ENCODE peak calls at places on chromosomes 11 and 22, in six cellular contexts. Q is SJSA1, W is HepG2, D is ascending aorta, L is esophagus squamous epithelium, S is tibial nerve. N is an unnamed sample.

GRCh38 chr22:25360411-25360810 is 141.0 kb downstream of the CRYBB2 start:
- DNase-seq in S (no peak), W (no peak), L (no peak), Q (no peak), D (no peak), N (no peak)

GRCh38 chr11:70525466-70525865 is 127.1 kb downstream of the CTTN start:
- DNase-seq in W (no peak), S (no peak), D (no peak), Q (no peak), L (no peak), N (no peak)

GRCh38 chr11:117143871-117144476 is at the start of gene PAFAH1B2:
- DNase-seq in Q (peak; percentile 87), S (peak; percentile 92), D (peak; percentile 81), W (peak; percentile 88), L (peak; percentile 70), N (peak; percentile 83)

GRCh38 chr22:42439821-42440674 is 7.8 kb upstream of the NFAM1 start:
- DNase-seq in W (no peak), Q (peak; percentile 15), S (peak; percentile 40), L (no peak), D (no peak), N (no peak)

GRCh38 chr11:79423736-79424135 is 17.1 kb downstream of the TENM4 start:
- DNase-seq in S (no peak), W (no peak), Q (no peak), D (no peak), L (no peak), N (no peak)

GRCh38 chr22:29883045-29883830 is at the start of gene MTMR3:
- DNase-seq in S (peak; percentile 94), L (peak; percentile 36), Q (peak; percentile 94), W (peak; percentile 73), D (peak; percentile 76), N (peak; percentile 71)

GRCh38 chr11:2382129-2382517 is 5.0 kb downstream of the CD81 start:
- DNase-seq in S (no peak), W (no peak), Q (no peak), D (no peak), L (no peak), N (no peak)

GRCh38 chr11:118842369-118842768 is 41.3 kb upstream of the CXCR5 start:
- DNase-seq in L (no peak), Q (no peak), S (no peak), W (no peak), D (no peak), N (no peak)

GRCh38 chr11:85589373-85589772 is 37.8 kb downstream of the DLG2 start:
- DNase-seq in W (no peak), S (no peak), D (no peak), Q (no peak), L (no peak), N (no peak)

GRCh38 chr11:2096001-2096918 is 42.9 kb downstream of the IGF2 start:
- DNase-seq in W (no peak), L (no peak), D (no peak), Q (peak; percentile 79), S (no peak), N (no peak)

GRCh38 chr11:116833816-116834534 is 3.4 kb downstream of the APOA1 start:
- DNase-seq in S (no peak), D (no peak), W (peak; percentile 53), Q (no peak), L (no peak), N (no peak)

GRCh38 chr11:12863605-12864121 is 145.5 kb upstream of the RASSF10 start:
- DNase-seq in W (no peak), S (no peak), Q (no peak), L (no peak), D (no peak), N (no peak)

GRCh38 chr22:39317084-39317755 is 2.2 kb downstream of the RPL3 start:
- DNase-seq in Q (peak; percentile 44), W (no peak), S (no peak), D (no peak), L (no peak), N (no peak)
- H3K4me3 ChIP-seq in Q (peak overlapping the region; percentile 56), W (peak overlapping the region; percentile 87), S (no peak overlapping the region), D (no peak overlapping the region), L (peak overlapping the region; percentile 54), N (no peak overlapping the region)

DNA sequence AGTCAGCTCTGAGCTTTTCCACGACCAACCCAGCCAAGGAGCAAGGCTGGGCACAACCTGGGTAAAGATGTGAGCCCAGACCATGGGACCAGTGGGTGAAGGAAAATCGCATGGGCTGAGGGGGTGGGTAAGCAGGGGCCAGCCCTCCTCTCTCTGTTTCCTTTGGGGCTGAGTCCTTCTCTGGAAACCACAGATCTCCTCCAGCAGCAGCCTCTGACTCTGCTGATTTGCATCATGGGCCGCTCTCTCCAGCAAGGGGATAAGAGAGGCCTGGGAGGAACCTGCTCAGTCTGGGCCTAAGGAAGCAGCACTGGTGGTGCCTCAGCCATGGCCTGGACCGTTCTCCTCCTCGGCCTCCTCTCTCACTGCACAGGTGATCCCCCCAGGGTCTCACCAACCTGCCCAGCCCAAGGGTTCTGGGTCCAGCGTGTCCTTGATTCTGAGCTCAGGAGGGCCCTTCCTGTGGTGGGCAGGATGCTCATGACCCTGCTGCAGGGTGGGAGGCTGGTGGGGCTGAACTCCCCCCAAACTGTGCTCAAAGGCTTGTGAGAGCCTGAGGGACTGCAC is 67.8 kb downstream of the GGTLC2 start:
- DNase-seq in L (no peak), Q (no peak), S (no peak), D (no peak), W (no peak), N (no peak)
- H3K27me3 ChIP-seq in L (peaks cover 16% of the 10 kb centered on the region), Q (no peaks in the 10 kb centered on the region), S (no peaks in the 10 kb centered on the region), D (no peaks in the 10 kb centered on the region), W (no peaks in the 10 kb centered on the region), N (no peaks in the 10 kb centered on the region)

GRCh38 chr11:20368441-20368840 is 4.9 kb downstream of the HTATIP2 start:
- DNase-seq in S (no peak), W (no peak), Q (no peak), L (no peak), D (no peak), N (no peak)
- H3K27ac ChIP-seq in S (peak overlapping the region; percentile 84), W (no peak overlapping the region), Q (peak overlapping the region; percentile 68), L (peak overlapping the region; percentile 84), D (no peak overlapping the region), N (no peak overlapping the region)

GRCh38 chr22:38751422-38752346 is 4.1 kb downstream of the SUN2 start:
- DNase-seq in W (no peak), Q (no peak), L (peak; percentile 41), D (no peak), S (no peak), N (no peak)

GRCh38 chr22:38754247-38755154 is 1.3 kb downstream of the SUN2 start:
- DNase-seq in W (peak; percentile 67), S (peak; percentile 74), Q (peak; percentile 36), D (peak; percentile 78), L (peak; percentile 20), N (peak; percentile 71)

GRCh38 chr22:38755911-38756532 is at the start of gene SUN2:
- DNase-seq in D (peak; percentile 86), Q (peak; percentile 67), W (peak; percentile 69), S (peak; percentile 89), L (peak; percentile 38), N (peak; percentile 83)

GRCh38 chr22:38755155-38755910 is 465 bp downstream of the SUN2 start:
- DNase-seq in S (peak; percentile 85), L (peak; percentile 37), D (peak; percentile 89), W (peak; percentile 80), Q (peak; percentile 86), N (peak; percentile 88)

DNA sequence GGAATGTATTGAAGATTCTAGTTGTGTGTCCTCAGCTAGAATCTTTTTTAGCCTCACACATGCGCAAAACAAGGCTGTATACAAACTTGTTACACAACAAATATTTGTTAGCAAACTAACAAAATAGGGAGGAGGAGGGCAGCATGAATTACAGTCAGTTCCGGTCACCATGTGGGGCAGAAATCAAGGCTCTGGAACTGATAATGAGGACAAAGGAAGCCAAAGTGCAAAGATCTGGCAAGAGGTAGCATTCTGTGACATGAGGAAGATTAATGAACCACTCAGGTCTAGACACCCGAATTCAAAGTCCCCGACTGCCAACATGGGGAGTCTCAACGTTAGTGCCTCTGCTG is 1.9 kb downstream of the SUN2 start:
- DNase-seq in S (no peak), W (peak; percentile 88), Q (no peak), D (no peak), L (no peak), N (no peak)
- H3K4me3 ChIP-seq in S (peak overlapping the region; percentile 65), W (peak overlapping the region; percentile 92), Q (peak overlapping the region; percentile 95), D (peak overlapping the region; percentile 72), L (peak overlapping the region; percentile 83), N (peak overlapping the region; percentile 90)

GRCh38 chr11:7686761-7687160 is 13.5 kb upstream of the CYB5R2 start:
- DNase-seq in L (no peak), S (no peak), W (no peak), D (no peak), Q (no peak), N (no peak)

GRCh38 chr11:7687386-7687785 is 14.1 kb upstream of the CYB5R2 start:
- DNase-seq in D (no peak), S (no peak), Q (no peak), L (no peak), W (no peak), N (no peak)

GRCh38 chr11:7690648-7691047 is 15.6 kb downstream of the OVCH2 start:
- DNase-seq in Q (no peak), S (no peak), L (no peak), D (no peak), W (no peak), N (no peak)

GRCh38 chr11:7689239-7689638 is 15.9 kb upstream of the CYB5R2 start:
- DNase-seq in L (no peak), W (no peak), S (no peak), Q (no peak), D (no peak), N (no peak)

GRCh38 chr11:7688238-7688826 is 15.0 kb upstream of the CYB5R2 start:
- DNase-seq in W (peak; percentile 16), S (no peak), L (no peak), D (no peak), Q (no peak), N (no peak)
- H3K27me3 ChIP-seq in W (no peaks in the 10 kb centered on the region), S (no peaks in the 10 kb centered on the region), L (peaks cover 12% of the 10 kb centered on the region), D (no peaks in the 10 kb centered on the region), Q (no peaks in the 10 kb centered on the region), N (no peaks in the 10 kb centered on the region)

DNA sequence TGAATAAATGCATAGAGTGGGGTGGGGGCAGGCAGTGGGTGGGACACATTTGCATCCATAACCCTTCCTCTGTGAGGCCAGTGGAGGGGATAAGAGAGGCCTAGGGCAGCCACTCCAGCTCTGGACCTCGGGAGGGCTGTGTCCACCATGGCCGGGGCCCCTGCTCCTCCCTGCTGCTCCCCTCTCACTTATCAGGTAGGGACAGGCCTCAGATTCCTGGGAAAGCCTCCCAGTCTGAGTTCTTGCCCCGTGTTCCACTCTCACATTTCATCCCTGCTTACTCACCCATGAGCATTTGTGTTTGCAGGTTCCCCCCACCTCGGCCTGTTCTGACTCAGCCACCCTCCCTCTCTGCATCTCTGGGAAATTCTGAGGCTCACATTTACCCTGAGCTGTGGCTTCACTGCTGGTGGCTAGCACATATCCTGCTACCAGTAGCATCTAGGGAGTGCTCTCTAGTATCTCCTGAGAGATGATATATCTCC is 128.7 kb upstream of the TOP3B start:
- DNase-seq in W (no peak), Q (peak; percentile 28), D (no peak), L (no peak), S (no peak), N (no peak)
- H3K27ac ChIP-seq in W (no peak overlapping the region), Q (peak overlapping the region; percentile 1), D (no peak overlapping the region), L (no peak overlapping the region), S (no peak overlapping the region), N (no peak overlapping the region)

DNA sequence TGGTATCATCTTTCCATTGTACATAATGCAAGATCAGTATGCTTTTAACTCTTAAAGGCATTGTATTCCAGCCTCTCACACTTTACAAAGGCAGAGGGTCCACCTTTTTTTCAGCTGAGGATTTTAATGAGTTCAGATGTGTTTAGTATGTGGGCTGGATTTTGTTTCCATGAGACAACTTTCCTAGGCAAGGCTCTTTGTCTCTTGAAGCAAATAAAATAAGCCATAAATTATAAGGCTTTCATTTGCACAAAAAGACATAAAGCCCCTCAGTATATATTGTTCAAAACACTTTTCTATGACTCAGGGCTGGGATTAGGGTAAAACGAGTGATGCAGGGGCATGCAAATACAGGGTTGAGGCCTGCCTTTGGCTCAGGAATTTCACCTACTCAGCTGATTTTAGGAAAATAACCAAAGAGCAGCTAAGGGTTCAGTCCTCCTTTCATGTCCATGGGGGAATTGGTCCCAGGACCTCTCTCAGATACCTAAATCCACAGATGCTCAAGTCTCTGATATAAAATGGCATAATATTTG is 7.6 kb downstream of the MMP20 start:
- DNase-seq in D (no peak), S (no peak), L (no peak), W (no peak), Q (no peak), N (no peak)
- H3K4me3 ChIP-seq in D (no peak overlapping the region), S (no peak overlapping the region), L (no peak overlapping the region), W (no peak overlapping the region), Q (no peak overlapping the region), N (no peak overlapping the region)

N was measured in thoracic aorta.